ENCODE peak calls at places on chromosome 16, in six cellular contexts. Z is activated T-cell treated with anti-CD3 and anti-CD28 coated beads, Interleukin-2, amount 50 U/mL, for 72 hours; G is cardiac muscle cell; S is midbrain; I is fibroblast of villous mesenchyme; K is activated CD8-positive, alpha-beta T cell treated with anti-CD3 and anti-CD28 coated beads for 36 hours. Y is an unnamed sample.

GRCh38 chr16:3249451-3249850 is 7.0 kb downstream of the MEFV start:
- DNase-seq in I (no peak), G (no peak), S (no peak), Z (no peak), K (no peak), Y (no peak)

GRCh38 chr16:78816499-78817441 is 717.3 kb downstream of the WWOX start:
- DNase-seq in Z (no peak), S (peak), K (no peak), G (no peak), I (peak), Y (no peak)

GRCh38 chr16:11263737-11264136 is 5.4 kb downstream of the TNP2 start:
- DNase-seq in Z (peak), G (no peak), I (no peak), S (no peak), K (peak), Y (no peak)

GRCh38 chr16:85733155-85733838 is 17.6 kb downstream of the C16orf74 start:
- DNase-seq in I (peak), S (no peak), Z (no peak), G (no peak), K (no peak), Y (peak)

GRCh38 chr16:72256398-72257048 is 84.6 kb upstream of the PMFBP1 start:
- DNase-seq in S (no peak), K (no peak), I (peak), Z (no peak), G (no peak), Y (no peak)

GRCh38 chr16:71383054-71383773 is 24.7 kb downstream of the CALB2 start:
- DNase-seq in Z (peak), S (no peak), I (no peak), K (peak), G (no peak), Y (no peak)

GRCh38 chr16:80744856-80745255 is 59.5 kb downstream of the CDYL2 start:
- DNase-seq in Z (peak), I (no peak), S (no peak), K (peak), G (no peak), Y (no peak)

GRCh38 chr16:65069090-65069489 is 52.8 kb downstream of the CDH11 start:
- DNase-seq in Z (no peak), S (no peak), G (no peak), K (no peak), I (peak), Y (no peak)

GRCh38 chr16:58127033-58127556 is 2.1 kb downstream of the CFAP20 start:
- DNase-seq in I (peak), Z (peak), K (peak), G (peak), S (peak), Y (no peak)

GRCh38 chr16:28188085-28188916 is 23.5 kb downstream of the XPO6 start:
- DNase-seq in G (no peak), S (peak), K (no peak), Z (no peak), I (peak), Y (no peak)

GRCh38 chr16:5502467-5502869 is 404.9 kb upstream of the EEF2KMT start:
- DNase-seq in S (peak), G (peak), K (peak), I (no peak), Z (no peak), Y (no peak)

GRCh38 chr16:68823401-68823800 is 19.9 kb upstream of the TANGO6 start:
- DNase-seq in K (no peak), S (no peak), G (no peak), Z (no peak), I (peak), Y (no peak)

GRCh38 chr16:89721644-89722391 is 481 bp downstream of the ZNF276 start:
- DNase-seq in I (peak), Z (peak), S (no peak), G (peak), K (peak), Y (peak)

GRCh38 chr16:62805221-62805857 is 769.1 kb upstream of the CDH8 start:
- DNase-seq in I (no peak), G (no peak), S (no peak), Z (no peak), K (no peak), Y (no peak)

GRCh38 chr16:89801800-89802199 is 14.6 kb downstream of the FANCA start:
- DNase-seq in S (no peak), G (no peak), I (peak), Z (no peak), K (no peak), Y (no peak)

GRCh38 chr16:50259334-50260205 is 6.8 kb upstream of the ADCY7 start:
- DNase-seq in I (peak), G (no peak), K (no peak), S (peak), Z (no peak), Y (peak)

GRCh38 chr16:64051826-64052225 is 1070.0 kb downstream of the CDH11 start:
- DNase-seq in K (no peak), S (no peak), Z (no peak), G (peak), I (peak), Y (no peak)

GRCh38 chr16:31455601-31456314 is 3.5 kb upstream of the ARMC5 start:
- DNase-seq in Z (peak), I (no peak), G (peak), S (no peak), K (peak), Y (no peak)

GRCh38 chr16:2821483-2822157 is 4.6 kb downstream of the PRSS21 start:
- DNase-seq in I (no peak), G (no peak), S (no peak), Z (no peak), K (no peak), Y (no peak)

GRCh38 chr16:74774223-74775139 is at the start of gene FA2H:
- DNase-seq in Z (peak), K (peak), S (peak), G (peak), I (peak), Y (peak)

GRCh38 chr16:58024347-58024672 is 1.2 kb upstream of the MMP15 start:
- DNase-seq in G (no peak), S (no peak), I (no peak), K (no peak), Z (no peak), Y (no peak)

GRCh38 chr16:88437367-88437964 is 15.6 kb upstream of the ZFPM1 start:
- DNase-seq in K (peak), I (peak), S (no peak), Z (peak), G (peak), Y (peak)

GRCh38 chr16:29320274-29320999 is 86.1 kb downstream of the NPIPB11 start:
- DNase-seq in Z (no peak), S (no peak), K (no peak), I (no peak), G (no peak), Y (no peak)

GRCh38 chr16:29686740-29687327 is 7.9 kb downstream of the QPRT start:
- DNase-seq in G (no peak), Z (no peak), S (no peak), I (no peak), K (no peak), Y (no peak)

GRCh38 chr16:49487746-49488145 is 114.1 kb downstream of the C16orf78 start:
- DNase-seq in Z (no peak), I (no peak), S (no peak), G (no peak), K (no peak), Y (no peak)

GRCh38 chr16:77599793-77600415 is 122.4 kb upstream of the NUDT7 start:
- DNase-seq in Z (peak), K (peak), I (peak), S (peak), G (peak), Y (no peak)

GRCh38 chr16:66832661-66833305 is 2.0 kb upstream of the NAE1 start:
- DNase-seq in S (no peak), G (no peak), K (no peak), Z (no peak), I (peak), Y (no peak)